ENCODE peak calls at places on chromosomes 6 and 20, in nine cellular contexts. One of them, this sample, is unnamed.

GRCh38 chr6:140774080-140774505 is 1358.6 kb upstream of the GJE1 start:
- DNase-seq in fibroblast of the aortic adventitia: peak
- DNase-seq in endodermal cell: no peak
- DNase-seq in HepG2: no peak
- DNase-seq in hepatocyte: peak
- DNase-seq in astrocyte of the cerebellum: peak
- DNase-seq in AG04450: peak
- DNase-seq in sigmoid colon: no peak
- DNase-seq in lower lobe of right lung: no peak
- DNase-seq in this sample: peak

GRCh38 chr6:40352006-40352405 is 235.2 kb downstream of the LRFN2 start:
- DNase-seq in hepatocyte: no peak
- DNase-seq in astrocyte of the cerebellum: no peak
- DNase-seq in HepG2: no peak
- DNase-seq in AG04450: no peak
- DNase-seq in sigmoid colon: peak
- DNase-seq in fibroblast of the aortic adventitia: no peak
- DNase-seq in lower lobe of right lung: no peak
- DNase-seq in endodermal cell: peak
- DNase-seq in this sample: peak

GRCh38 chr6:23180504-23181293 is 611.3 kb downstream of the HDGFL1 start:
- DNase-seq in HepG2: no peak
- DNase-seq in lower lobe of right lung: peak
- DNase-seq in astrocyte of the cerebellum: peak
- DNase-seq in hepatocyte: peak
- DNase-seq in sigmoid colon: peak
- DNase-seq in fibroblast of the aortic adventitia: peak
- DNase-seq in endodermal cell: no peak
- DNase-seq in AG04450: peak
- DNase-seq in this sample: peak

GRCh38 chr6:20205722-20206154 is 6.5 kb downstream of the MBOAT1 start:
- DNase-seq in astrocyte of the cerebellum: no peak
- DNase-seq in lower lobe of right lung: no peak
- DNase-seq in fibroblast of the aortic adventitia: no peak
- DNase-seq in sigmoid colon: no peak
- DNase-seq in AG04450: no peak
- DNase-seq in hepatocyte: no peak
- DNase-seq in HepG2: no peak
- DNase-seq in endodermal cell: no peak
- DNase-seq in this sample: no peak

GRCh38 chr20:57003012-57003411 is 263.4 kb downstream of the BMP7 start:
- DNase-seq in HepG2: no peak
- DNase-seq in endodermal cell: peak
- DNase-seq in AG04450: no peak
- DNase-seq in astrocyte of the cerebellum: no peak
- DNase-seq in sigmoid colon: no peak
- DNase-seq in hepatocyte: no peak
- DNase-seq in fibroblast of the aortic adventitia: no peak
- DNase-seq in lower lobe of right lung: no peak
- DNase-seq in this sample: no peak

GRCh38 chr20:5357942-5358341 is 41.2 kb upstream of the PROKR2 start:
- DNase-seq in hepatocyte: no peak
- DNase-seq in endodermal cell: no peak
- DNase-seq in fibroblast of the aortic adventitia: no peak
- DNase-seq in astrocyte of the cerebellum: no peak
- DNase-seq in lower lobe of right lung: no peak
- DNase-seq in sigmoid colon: no peak
- DNase-seq in AG04450: no peak
- DNase-seq in HepG2: no peak
- DNase-seq in this sample: no peak

GRCh38 chr6:40556023-40556422 is 31.1 kb downstream of the LRFN2 start:
- DNase-seq in fibroblast of the aortic adventitia: no peak
- DNase-seq in astrocyte of the cerebellum: no peak
- DNase-seq in HepG2: no peak
- DNase-seq in lower lobe of right lung: no peak
- DNase-seq in sigmoid colon: no peak
- DNase-seq in endodermal cell: peak
- DNase-seq in hepatocyte: no peak
- DNase-seq in AG04450: no peak
- DNase-seq in this sample: peak

GRCh38 chr20:29790510-29790909 is 1467.0 kb upstream of the DEFB115 start:
- DNase-seq in fibroblast of the aortic adventitia: no peak
- DNase-seq in HepG2: no peak
- DNase-seq in astrocyte of the cerebellum: no peak
- DNase-seq in sigmoid colon: no peak
- DNase-seq in AG04450: no peak
- DNase-seq in endodermal cell: no peak
- DNase-seq in hepatocyte: no peak
- DNase-seq in lower lobe of right lung: no peak
- DNase-seq in this sample: no peak

GRCh38 chr6:34143884-34144580 is 1.9 kb downstream of the GRM4 start:
- DNase-seq in sigmoid colon: no peak
- DNase-seq in hepatocyte: peak
- DNase-seq in HepG2: peak
- DNase-seq in astrocyte of the cerebellum: no peak
- DNase-seq in endodermal cell: peak
- DNase-seq in lower lobe of right lung: no peak
- DNase-seq in fibroblast of the aortic adventitia: no peak
- DNase-seq in AG04450: no peak
- DNase-seq in this sample: peak

GRCh38 chr6:33579828-33580714 is at the start of gene BAK1:
- DNase-seq in HepG2: peak
- DNase-seq in fibroblast of the aortic adventitia: peak
- DNase-seq in endodermal cell: peak
- DNase-seq in sigmoid colon: peak
- DNase-seq in AG04450: peak
- DNase-seq in hepatocyte: peak
- DNase-seq in lower lobe of right lung: peak
- DNase-seq in astrocyte of the cerebellum: peak
- DNase-seq in this sample: peak

GRCh38 chr20:25025986-25026605 is 31.8 kb downstream of the ACSS1 start:
- DNase-seq in astrocyte of the cerebellum: no peak
- DNase-seq in fibroblast of the aortic adventitia: no peak
- DNase-seq in AG04450: no peak
- DNase-seq in sigmoid colon: peak
- DNase-seq in lower lobe of right lung: no peak
- DNase-seq in hepatocyte: no peak
- DNase-seq in HepG2: no peak
- DNase-seq in endodermal cell: peak
- DNase-seq in this sample: no peak

GRCh38 chr6:67630146-67630545 is 1004.9 kb upstream of the ADGRB3 start:
- DNase-seq in lower lobe of right lung: no peak
- DNase-seq in hepatocyte: peak
- DNase-seq in HepG2: no peak
- DNase-seq in fibroblast of the aortic adventitia: peak
- DNase-seq in AG04450: peak
- DNase-seq in endodermal cell: no peak
- DNase-seq in astrocyte of the cerebellum: peak
- DNase-seq in sigmoid colon: no peak
- DNase-seq in this sample: peak

GRCh38 chr6:24446670-24447069 is 42.7 kb downstream of the GPLD1 start:
- DNase-seq in astrocyte of the cerebellum: no peak
- DNase-seq in fibroblast of the aortic adventitia: no peak
- DNase-seq in hepatocyte: no peak
- DNase-seq in HepG2: no peak
- DNase-seq in endodermal cell: no peak
- DNase-seq in AG04450: no peak
- DNase-seq in sigmoid colon: no peak
- DNase-seq in lower lobe of right lung: no peak
- DNase-seq in this sample: no peak

GRCh38 chr20:63408684-63409046 is 47.5 kb upstream of the CHRNA4 start:
- DNase-seq in astrocyte of the cerebellum: no peak
- DNase-seq in sigmoid colon: no peak
- DNase-seq in lower lobe of right lung: no peak
- DNase-seq in endodermal cell: no peak
- DNase-seq in AG04450: no peak
- DNase-seq in fibroblast of the aortic adventitia: no peak
- DNase-seq in HepG2: no peak
- DNase-seq in hepatocyte: no peak
- DNase-seq in this sample: no peak

GRCh38 chr20:63409066-63409833 is 48.1 kb upstream of the CHRNA4 start:
- DNase-seq in sigmoid colon: no peak
- DNase-seq in hepatocyte: no peak
- DNase-seq in HepG2: no peak
- DNase-seq in astrocyte of the cerebellum: no peak
- DNase-seq in endodermal cell: peak
- DNase-seq in lower lobe of right lung: no peak
- DNase-seq in fibroblast of the aortic adventitia: no peak
- DNase-seq in AG04450: no peak
- DNase-seq in this sample: no peak

GRCh38 chr20:63409834-63410435 is 48.8 kb upstream of the CHRNA4 start:
- DNase-seq in HepG2: no peak
- DNase-seq in sigmoid colon: no peak
- DNase-seq in AG04450: no peak
- DNase-seq in astrocyte of the cerebellum: no peak
- DNase-seq in fibroblast of the aortic adventitia: no peak
- DNase-seq in hepatocyte: no peak
- DNase-seq in lower lobe of right lung: no peak
- DNase-seq in endodermal cell: peak
- DNase-seq in this sample: no peak

GRCh38 chr20:63406617-63407245 is 45.6 kb upstream of the CHRNA4 start:
- DNase-seq in endodermal cell: no peak
- DNase-seq in sigmoid colon: no peak
- DNase-seq in HepG2: no peak
- DNase-seq in fibroblast of the aortic adventitia: no peak
- DNase-seq in astrocyte of the cerebellum: no peak
- DNase-seq in hepatocyte: no peak
- DNase-seq in AG04450: no peak
- DNase-seq in lower lobe of right lung: no peak
- DNase-seq in this sample: no peak

GRCh38 chr20:63407928-63408683 is 47.0 kb upstream of the CHRNA4 start:
- DNase-seq in AG04450: no peak
- DNase-seq in lower lobe of right lung: no peak
- DNase-seq in sigmoid colon: no peak
- DNase-seq in endodermal cell: no peak
- DNase-seq in hepatocyte: no peak
- DNase-seq in HepG2: no peak
- DNase-seq in astrocyte of the cerebellum: no peak
- DNase-seq in fibroblast of the aortic adventitia: no peak
- DNase-seq in this sample: no peak
- TF ChIP-seq CTCF in AG04450: no peak
- TF ChIP-seq CTCF in lower lobe of right lung: no peak
- TF ChIP-seq CTCF in sigmoid colon: no peak
- TF ChIP-seq CTCF in endodermal cell: no peak
- TF ChIP-seq CTCF in hepatocyte: no peak
- TF ChIP-seq CTCF in HepG2: no peak
- TF ChIP-seq CTCF in astrocyte of the cerebellum: no peak
- TF ChIP-seq CTCF in fibroblast of the aortic adventitia: no peak
- TF ChIP-seq CTCF in this sample: no peak

DNA sequence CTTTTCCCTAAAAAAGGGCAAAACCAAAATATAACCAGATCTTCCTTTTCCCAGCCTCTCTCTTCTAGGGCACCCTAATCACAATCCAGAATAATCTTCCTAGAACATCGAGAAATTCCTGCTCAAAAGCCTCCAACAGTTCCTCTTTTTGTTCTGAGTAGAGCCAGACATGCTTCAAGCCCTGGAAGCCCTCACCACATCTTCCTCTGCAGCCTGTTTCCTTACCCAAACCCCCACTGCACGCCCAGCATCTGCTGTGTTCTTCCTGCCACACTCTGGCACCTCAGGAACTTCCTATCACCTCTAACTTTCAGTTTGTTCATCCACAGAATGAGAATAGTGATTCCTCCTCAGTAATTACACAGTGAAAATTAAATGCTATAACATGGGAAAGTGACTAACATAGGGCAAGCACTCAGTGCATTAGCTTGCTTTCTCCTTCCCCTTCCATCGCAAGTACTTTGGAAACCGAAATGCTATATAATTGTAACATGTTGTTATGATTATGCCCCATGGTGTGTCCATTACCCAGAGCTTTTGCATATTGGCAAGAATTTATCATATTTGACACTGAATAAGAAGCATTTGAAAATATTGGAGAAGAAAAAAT is 26.3 kb downstream of the C6orf89 start:
- DNase-seq in astrocyte of the cerebellum: no peak
- DNase-seq in lower lobe of right lung: no peak
- DNase-seq in hepatocyte: no peak
- DNase-seq in endodermal cell: no peak
- DNase-seq in AG04450: no peak
- DNase-seq in HepG2: no peak
- DNase-seq in sigmoid colon: no peak
- DNase-seq in fibroblast of the aortic adventitia: no peak
- DNase-seq in this sample: no peak
- H3K4me3 ChIP-seq in astrocyte of the cerebellum: no peak
- H3K4me3 ChIP-seq in lower lobe of right lung: no peak
- H3K4me3 ChIP-seq in hepatocyte: no peak
- H3K4me3 ChIP-seq in endodermal cell: no peak
- H3K4me3 ChIP-seq in AG04450: no peak
- H3K4me3 ChIP-seq in HepG2: no peak
- H3K4me3 ChIP-seq in sigmoid colon: no peak
- H3K4me3 ChIP-seq in fibroblast of the aortic adventitia: no peak
- H3K4me3 ChIP-seq in this sample: no peak

DNA sequence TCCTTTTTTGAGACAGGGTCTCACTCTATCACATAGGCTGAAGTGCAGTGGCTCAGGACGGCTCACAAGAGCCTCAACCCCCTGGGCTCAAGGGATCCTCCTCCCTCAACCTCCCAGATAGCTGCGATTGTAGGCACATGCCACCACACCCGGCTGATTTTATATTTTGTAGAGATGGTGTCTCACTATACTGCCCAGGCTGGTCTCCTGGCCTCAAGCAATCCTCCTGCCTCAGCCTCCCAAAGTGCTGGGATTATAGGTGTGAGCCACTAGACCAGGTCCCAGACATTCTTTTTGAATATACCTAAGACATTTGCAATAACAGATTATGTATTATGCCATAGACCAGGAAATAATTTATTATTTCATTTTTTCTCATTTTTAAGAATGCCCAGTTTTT is 58.3 kb upstream of the CDYL start:
- DNase-seq in endodermal cell: no peak
- DNase-seq in AG04450: no peak
- DNase-seq in lower lobe of right lung: no peak
- DNase-seq in HepG2: no peak
- DNase-seq in hepatocyte: no peak
- DNase-seq in astrocyte of the cerebellum: no peak
- DNase-seq in sigmoid colon: no peak
- DNase-seq in fibroblast of the aortic adventitia: no peak
- DNase-seq in this sample: no peak
- TF ChIP-seq CTCF in endodermal cell: no peak
- TF ChIP-seq CTCF in AG04450: no peak
- TF ChIP-seq CTCF in lower lobe of right lung: no peak
- TF ChIP-seq CTCF in HepG2: no peak
- TF ChIP-seq CTCF in hepatocyte: no peak
- TF ChIP-seq CTCF in astrocyte of the cerebellum: no peak
- TF ChIP-seq CTCF in sigmoid colon: no peak
- TF ChIP-seq CTCF in fibroblast of the aortic adventitia: no peak
- TF ChIP-seq CTCF in this sample: no peak

DNA sequence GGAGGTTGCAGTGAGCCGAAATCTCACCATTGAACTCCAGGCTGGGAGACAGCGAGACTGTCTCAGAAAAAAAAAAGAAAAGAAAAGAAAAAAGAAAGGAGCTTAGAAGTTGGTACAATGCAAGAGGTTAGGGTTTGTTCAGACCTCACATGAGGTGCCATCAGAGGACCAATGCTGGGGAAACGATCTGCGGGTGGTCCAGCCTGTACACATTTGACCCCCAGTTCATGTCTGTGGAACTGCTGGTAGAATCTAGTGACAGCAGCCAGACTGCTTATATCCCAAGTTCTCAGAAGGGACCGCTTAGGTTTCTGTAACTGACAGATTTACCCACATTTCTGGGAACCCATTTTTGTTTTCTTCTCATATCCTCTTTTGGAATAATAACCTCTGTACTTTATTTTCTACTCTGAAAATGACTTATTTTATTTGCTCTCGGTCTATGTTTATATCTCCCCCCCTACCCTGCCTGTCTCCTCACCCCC is 4.7 kb downstream of the PPP1R18 start:
- DNase-seq in fibroblast of the aortic adventitia: no peak
- DNase-seq in HepG2: no peak
- DNase-seq in hepatocyte: no peak
- DNase-seq in endodermal cell: no peak
- DNase-seq in astrocyte of the cerebellum: no peak
- DNase-seq in lower lobe of right lung: no peak
- DNase-seq in sigmoid colon: no peak
- DNase-seq in AG04450: no peak
- DNase-seq in this sample: no peak
- H3K4me3 ChIP-seq in fibroblast of the aortic adventitia: peak
- H3K4me3 ChIP-seq in HepG2: no peak
- H3K4me3 ChIP-seq in hepatocyte: no peak
- H3K4me3 ChIP-seq in endodermal cell: peak
- H3K4me3 ChIP-seq in astrocyte of the cerebellum: peak
- H3K4me3 ChIP-seq in lower lobe of right lung: peak
- H3K4me3 ChIP-seq in sigmoid colon: peak
- H3K4me3 ChIP-seq in AG04450: peak
- H3K4me3 ChIP-seq in this sample: no peak